ENCODE peak calls at places on chromosomes 3 and 15, in seven cellular contexts. V is ovary, G is K562, M is HCT116, K is IMR-90, B is uterus, J is esophagus squamous epithelium. Q is an unnamed sample.

GRCh38 chr3:30141178-30141581 is 465.2 kb upstream of the TGFBR2 start:
- DNase-seq in G (no peak), M (no peak), J (no peak), V (no peak), B (peak), K (no peak), Q (no peak)

GRCh38 chr3:71035886-71036285 is 547.6 kb downstream of the FOXP1 start:
- DNase-seq in V (no peak), J (no peak), G (no peak), K (no peak), B (no peak), M (no peak), Q (no peak)

GRCh38 chr3:1183320-1184048 is 90.7 kb downstream of the CNTN6 start:
- DNase-seq in M (no peak), V (no peak), J (no peak), B (no peak), K (peak), G (no peak), Q (peak)

GRCh38 chr3:129633751-129634481 is 27.4 kb upstream of the PLXND1 start:
- DNase-seq in B (no peak), M (no peak), G (no peak), K (no peak), J (no peak), V (no peak), Q (no peak)

GRCh38 chr3:133945696-133946095 is 50.0 kb upstream of the RAB6B start:
- DNase-seq in K (no peak), M (no peak), B (no peak), V (no peak), G (no peak), J (no peak), Q (no peak)

GRCh38 chr3:69558912-69559311 is 173.0 kb upstream of the FRMD4B start:
- DNase-seq in B (no peak), K (no peak), G (no peak), J (no peak), M (no peak), V (no peak), Q (peak)

GRCh38 chr3:182527745-182528144 is 265.6 kb upstream of the ATP11B start:
- DNase-seq in K (no peak), B (no peak), V (no peak), J (no peak), G (no peak), M (no peak), Q (no peak)

GRCh38 chr3:102485701-102486100 is 50.9 kb downstream of the ZPLD1 start:
- DNase-seq in K (no peak), M (no peak), G (no peak), V (no peak), B (no peak), J (no peak), Q (no peak)

GRCh38 chr3:111311126-111311525 is 230.9 kb upstream of the CD96 start:
- DNase-seq in V (no peak), B (no peak), J (no peak), M (no peak), G (no peak), K (no peak), Q (no peak)

GRCh38 chr3:58784425-58784824 is 117.9 kb upstream of the FAM3D start:
- DNase-seq in K (no peak), B (no peak), V (no peak), M (no peak), J (no peak), G (no peak), Q (no peak)

GRCh38 chr3:172201136-172201989 is 162.0 kb downstream of the FNDC3B start:
- DNase-seq in B (peak), M (no peak), K (peak), G (peak), V (peak), J (no peak), Q (peak)

GRCh38 chr15:58932791-58933310 is 628 bp downstream of the SLTM start:
- DNase-seq in M (no peak), J (no peak), B (no peak), V (no peak), G (no peak), K (no peak), Q (no peak)

GRCh38 chr15:85531083-85531482 is 150.7 kb downstream of the AKAP13 start:
- DNase-seq in V (no peak), J (no peak), K (peak), B (no peak), G (no peak), M (no peak), Q (no peak)

GRCh38 chr3:27472166-27472565 is 12.0 kb downstream of the SLC4A7 start:
- DNase-seq in B (no peak), G (no peak), M (no peak), K (no peak), J (no peak), V (no peak), Q (no peak)

GRCh38 chr3:187110156-187110555 is 29.1 kb downstream of the RPL39L start:
- DNase-seq in B (no peak), V (no peak), K (no peak), J (no peak), M (no peak), G (no peak), Q (no peak)

GRCh38 chr3:131880948-131881347 is 153.9 kb downstream of the CPNE4 start:
- DNase-seq in G (no peak), M (no peak), J (no peak), K (no peak), V (no peak), B (no peak), Q (no peak)

GRCh38 chr15:92629276-92629974 is 26.1 kb downstream of the FAM174B start:
- DNase-seq in M (no peak), B (no peak), J (no peak), G (no peak), V (no peak), K (no peak), Q (no peak)

GRCh38 chr3:116647955-116648354 is 61.6 kb upstream of the TUSC7 start:
- DNase-seq in G (no peak), V (no peak), K (no peak), B (no peak), J (no peak), M (no peak), Q (no peak)
- H3K27ac ChIP-seq in G (no peak), V (no peak), K (no peak), B (no peak), J (no peak), M (no peak), Q (no peak)

DNA sequence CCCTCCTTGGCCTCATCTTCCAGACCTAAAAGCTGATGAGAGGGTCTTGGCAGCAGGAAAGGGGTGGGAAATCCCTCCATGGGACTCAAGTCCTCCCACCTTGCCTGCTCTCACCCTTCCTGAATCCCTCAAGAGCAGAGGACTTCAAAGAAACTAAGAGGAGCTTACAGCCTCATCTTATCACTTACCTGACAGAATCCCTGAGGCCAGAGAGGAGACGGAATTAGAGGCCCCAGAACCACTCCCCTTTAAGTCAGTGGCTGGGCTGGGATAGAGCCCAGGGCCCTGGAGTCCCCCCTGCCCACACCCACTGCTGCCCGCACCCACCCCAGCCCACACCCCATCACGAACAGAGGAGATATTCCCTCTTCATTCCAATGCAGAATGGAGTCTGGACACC is 15.2 kb downstream of the LOXL1 start:
- DNase-seq in G (no peak), K (no peak), B (no peak), M (no peak), V (no peak), J (no peak), Q (no peak)
- H3K4me3 ChIP-seq in G (no peak), K (no peak), B (no peak), M (no peak), V (no peak), J (no peak), Q (no peak)

GRCh38 chr15:96330450-96331140 is at the start of gene NR2F2:
- DNase-seq in V (peak), K (peak), J (peak), M (peak), B (peak), G (peak), Q (peak)
- TF ChIP-seq POLR2A in V (peak), K (peak), J (no peak), M (peak), B (peak), G (peak), Q (peak)

GRCh38 chr15:81380668-81381067 is 6.7 kb upstream of the TMC3 start:
- DNase-seq in K (no peak), M (no peak), B (no peak), V (no peak), J (no peak), G (no peak), Q (no peak)
- H3K27ac ChIP-seq in K (no peak), M (no peak), B (peak), V (no peak), J (no peak), G (no peak), Q (no peak)

GRCh38 chr15:33309602-33310276 is 1.0 kb upstream of the RYR3 start:
- DNase-seq in J (no peak), G (no peak), K (no peak), M (no peak), B (peak), V (no peak), Q (peak)

GRCh38 chr15:33313491-33313890 is 2.7 kb downstream of the RYR3 start:
- DNase-seq in G (no peak), J (no peak), B (no peak), M (no peak), K (no peak), V (no peak), Q (no peak)

GRCh38 chr15:33314115-33314514 is 3.3 kb downstream of the RYR3 start:
- DNase-seq in J (no peak), M (no peak), V (no peak), B (no peak), G (no peak), K (no peak), Q (peak)

GRCh38 chr15:33310481-33311311 is at the start of gene RYR3:
- DNase-seq in V (no peak), J (no peak), G (no peak), K (no peak), B (peak), M (no peak), Q (no peak)

GRCh38 chr15:33311312-33311971 is 675 bp downstream of the RYR3 start:
- DNase-seq in G (no peak), V (no peak), K (no peak), B (peak), J (no peak), M (no peak), Q (no peak)
- H3K4me3 ChIP-seq in G (no peak), V (peak), K (no peak), B (peak), J (peak), M (no peak), Q (peak)

GRCh38 chr3:19947549-19948071 is 713 bp downstream of the RAB5A start:
- DNase-seq in G (no peak), K (peak), J (peak), B (peak), V (peak), M (peak), Q (peak)

GRCh38 chr3:19948192-19948591 is 1.3 kb downstream of the RAB5A start:
- DNase-seq in M (no peak), V (no peak), B (no peak), J (no peak), K (no peak), G (no peak), Q (no peak)

GRCh38 chr3:19946832-19947548 is at the start of gene RAB5A:
- DNase-seq in M (peak), G (peak), B (peak), J (peak), K (peak), V (peak), Q (peak)

GRCh38 chr3:19946291-19946831 is 536 bp upstream of the RAB5A start:
- DNase-seq in K (no peak), G (no peak), J (no peak), V (no peak), M (no peak), B (no peak), Q (peak)

DNA sequence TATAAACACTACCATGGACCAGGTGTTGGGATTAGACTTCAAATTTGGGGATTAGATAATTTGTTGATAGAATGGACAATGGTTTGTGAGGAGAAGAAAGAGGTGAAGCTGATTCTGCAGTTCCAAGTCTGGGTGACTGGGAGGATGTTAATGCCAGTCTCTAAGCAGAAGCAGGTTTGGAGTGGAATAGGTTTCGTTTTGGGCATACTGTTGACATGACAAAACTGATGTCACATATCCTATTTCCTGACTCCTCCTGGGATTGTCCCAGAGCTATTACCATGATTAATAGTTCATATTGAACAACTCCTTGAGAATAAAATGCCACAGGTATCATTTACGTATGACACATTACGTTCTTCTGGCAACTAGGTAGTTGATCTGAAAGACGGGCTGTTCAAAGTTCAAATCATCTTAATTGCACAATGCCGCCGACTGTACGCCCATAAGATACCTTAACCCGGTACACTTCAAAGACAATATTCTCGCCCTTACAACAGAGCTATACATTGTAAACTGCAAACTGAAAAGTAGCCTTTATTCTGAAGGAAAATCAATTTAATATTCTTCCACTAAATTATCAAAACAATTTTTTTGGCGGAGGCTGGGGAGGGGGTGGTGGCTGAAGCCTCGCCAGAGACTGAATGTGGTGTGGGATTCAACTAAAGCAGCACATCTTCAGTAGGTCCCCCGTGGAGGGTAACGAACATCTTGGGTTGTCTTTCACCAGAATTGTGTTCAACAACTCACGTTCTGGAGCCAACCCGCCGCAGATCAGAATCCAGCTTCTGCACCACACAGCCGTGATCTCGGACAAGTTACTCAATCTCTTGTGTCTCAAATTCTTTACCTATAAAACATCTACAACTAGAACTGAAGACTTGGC is 1.2 kb upstream of the RAB5A start:
- DNase-seq in G (no peak), V (peak), K (no peak), B (peak), M (no peak), J (no peak), Q (no peak)
- TF ChIP-seq POLR2A in G (no peak), V (no peak), K (no peak), B (no peak), M (no peak), J (no peak), Q (no peak)

GRCh38 chr15:50973605-50974004 is 65.1 kb downstream of the AP4E1 start:
- DNase-seq in B (no peak), G (no peak), V (no peak), K (no peak), M (no peak), J (no peak), Q (no peak)

GRCh38 chr15:50977157-50977556 is 68.7 kb downstream of the AP4E1 start:
- DNase-seq in V (no peak), B (no peak), M (no peak), K (peak), J (no peak), G (no peak), Q (no peak)

GRCh38 chr15:50979041-50979440 is 70.6 kb downstream of the AP4E1 start:
- DNase-seq in M (no peak), G (no peak), B (no peak), K (no peak), J (no peak), V (no peak), Q (no peak)
- H3K27ac ChIP-seq in M (no peak), G (no peak), B (no peak), K (no peak), J (no peak), V (no peak), Q (no peak)

GRCh38 chr3:32392530-32393302 is 1.1 kb downstream of the CMTM7 start:
- DNase-seq in J (no peak), G (no peak), V (peak), K (peak), B (peak), M (no peak), Q (peak)
- H3K4me3 ChIP-seq in J (peak), G (no peak), V (peak), K (peak), B (peak), M (peak), Q (peak)

GRCh38 chr15:87129916-87130315 is 1050.2 kb downstream of the AGBL1 start:
- DNase-seq in G (no peak), M (no peak), V (no peak), J (no peak), K (no peak), B (no peak), Q (no peak)
- TF ChIP-seq POLR2A in G (no peak), M (no peak), V (no peak), J (no peak), K (no peak), B (no peak), Q (no peak)

GRCh38 chr3:116259984-116260383 is 185.3 kb downstream of the LSAMP start:
- DNase-seq in V (no peak), K (no peak), J (no peak), G (no peak), M (no peak), B (no peak), Q (no peak)

GRCh38 chr3:116254535-116254934 is 190.8 kb downstream of the LSAMP start:
- DNase-seq in J (no peak), G (no peak), B (no peak), K (no peak), M (no peak), V (no peak), Q (no peak)

GRCh38 chr3:116260491-116260890 is 184.8 kb downstream of the LSAMP start:
- DNase-seq in J (no peak), G (no peak), B (no peak), K (no peak), M (no peak), V (no peak), Q (no peak)

GRCh38 chr3:116253511-116253910 is 191.8 kb downstream of the LSAMP start:
- DNase-seq in M (no peak), G (no peak), V (no peak), B (no peak), K (no peak), J (no peak), Q (no peak)

GRCh38 chr3:116256843-116257485 is 188.3 kb downstream of the LSAMP start:
- DNase-seq in K (peak), B (no peak), G (no peak), M (no peak), V (no peak), J (no peak), Q (no peak)
- H3K27ac ChIP-seq in K (no peak), B (no peak), G (no peak), M (no peak), V (no peak), J (no peak), Q (no peak)

Q was measured in adrenal gland.